ENCODE peak calls at places on chromosomes 4 and X, in eight cellular contexts. V, B, D, R, O, E, I and G are unnamed samples.

GRCh38 chr4:41361831-41362646 is 105.3 kb downstream of the UCHL1 start:
- DNase-seq in B (no peak), O (no peak), D (no peak), V (no peak), E (no peak), I (peak; percentile 71), R (no peak), G (no peak)

GRCh38 chrX:154735695-154736393 is 15.0 kb downstream of the GAB3 start:
- DNase-seq in B (no peak), O (no peak), E (no peak), I (no peak), R (no peak), D (no peak), V (peak; percentile 85), G (peak; percentile 51)

GRCh38 chr4:86283341-86283740 is 76.5 kb downstream of the MAPK10 start:
- DNase-seq in E (no peak), D (no peak), R (no peak), B (no peak), O (no peak), I (peak; percentile 7), V (no peak), G (no peak)

GRCh38 chr4:83284161-83285021 is at the start of gene COQ2:
- DNase-seq in O (peak; percentile 77), V (peak; percentile 98), R (peak; percentile 67), D (peak; percentile 93), I (peak; percentile 96), E (peak; percentile 94), B (peak; percentile 98), G (peak; percentile 97)

GRCh38 chrX:149222040-149222439 is 283.1 kb downstream of the IDS start:
- DNase-seq in B (no peak), E (no peak), V (no peak), I (no peak), D (no peak), O (no peak), R (no peak), G (no peak)

GRCh38 chrX:27276751-27277150 is 186.4 kb downstream of the PPP4R3C start:
- DNase-seq in I (no peak), E (no peak), D (no peak), O (no peak), V (no peak), R (no peak), B (no peak), G (no peak)

GRCh38 chr4:124641715-124642380 is 70.7 kb downstream of the ANKRD50 start:
- DNase-seq in O (no peak), R (no peak), V (no peak), D (no peak), I (no peak), E (no peak), B (no peak), G (no peak)

GRCh38 chr4:165915215-165915614 is 42.2 kb downstream of the TLL1 start:
- DNase-seq in I (no peak), D (no peak), V (no peak), O (no peak), B (no peak), R (no peak), E (no peak), G (no peak)